ENCODE peak calls at places on chromosome 16, in ten cellular contexts. U, Z, Q, C, H, W, O, K, E and M are unnamed samples.

GRCh38 chr16:5058476-5058875 is 7.3 kb downstream of the C16orf89 start:
- DNase-seq in U (no peak), Z (no peak), Q (no peak), C (no peak), H (no peak), W (no peak), O (no peak), K (peak), E (no peak), M (peak)

GRCh38 chr16:56667581-56668571 is at the start of gene MT1G:
- DNase-seq in U (no peak), Z (no peak), Q (no peak), C (no peak), H (no peak), W (no peak), O (no peak), K (no peak), E (no peak), M (no peak)

GRCh38 chr16:69848635-69849545 is 86.8 kb downstream of the WWP2 start:
- DNase-seq in U (peak), Z (no peak), Q (peak), C (peak), H (peak), W (peak), O (no peak), K (peak), E (peak), M (no peak)

GRCh38 chr16:67391424-67392300 is 1.6 kb downstream of the TPPP3 start:
- DNase-seq in U (no peak), Z (no peak), Q (no peak), C (no peak), H (no peak), W (no peak), O (peak), K (no peak), E (no peak), M (no peak)

GRCh38 chr16:12558641-12559040 is 245.0 kb downstream of the CPPED1 start:
- DNase-seq in U (no peak), Z (no peak), Q (no peak), C (no peak), H (no peak), W (no peak), O (no peak), K (no peak), E (no peak), M (no peak)

GRCh38 chr16:26983426-26983825 is 83.3 kb upstream of the C16orf82 start:
- DNase-seq in U (no peak), Z (no peak), Q (no peak), C (no peak), H (no peak), W (no peak), O (no peak), K (peak), E (no peak), M (no peak)

GRCh38 chr16:80167657-80168056 is 373.1 kb upstream of the DYNLRB2 start:
- DNase-seq in U (no peak), Z (no peak), Q (no peak), C (no peak), H (peak), W (no peak), O (no peak), K (no peak), E (peak), M (no peak)

GRCh38 chr16:23807028-23807427 is 28.8 kb upstream of the PRKCB start:
- DNase-seq in U (no peak), Z (peak), Q (no peak), C (no peak), H (no peak), W (no peak), O (no peak), K (no peak), E (no peak), M (peak)

GRCh38 chr16:46757339-46758050 is 9.4 kb upstream of the MYLK3 start:
- DNase-seq in U (no peak), Z (no peak), Q (no peak), C (no peak), H (no peak), W (no peak), O (no peak), K (no peak), E (peak), M (no peak)

GRCh38 chr16:11857161-11857560 is 5.8 kb upstream of the RSL1D1 start:
- DNase-seq in U (no peak), Z (no peak), Q (no peak), C (no peak), H (no peak), W (no peak), O (no peak), K (peak), E (peak), M (no peak)

GRCh38 chr16:69404275-69404805 is 18.5 kb upstream of the TERF2 start:
- DNase-seq in U (no peak), Z (no peak), Q (peak), C (peak), H (no peak), W (peak), O (no peak), K (peak), E (peak), M (no peak)

GRCh38 chr16:4664538-4665418 is 28.6 kb upstream of the NUDT16L1 start:
- DNase-seq in U (peak), Z (no peak), Q (no peak), C (no peak), H (no peak), W (no peak), O (peak), K (no peak), E (peak), M (peak)

GRCh38 chr16:17258848-17259713 is 211.7 kb downstream of the XYLT1 start:
- DNase-seq in U (no peak), Z (no peak), Q (no peak), C (no peak), H (no peak), W (no peak), O (peak), K (no peak), E (no peak), M (peak)

GRCh38 chr16:14682121-14682520 is 12.0 kb downstream of the PLA2G10 start:
- DNase-seq in U (no peak), Z (no peak), Q (no peak), C (no peak), H (no peak), W (no peak), O (no peak), K (no peak), E (no peak), M (no peak)

GRCh38 chr16:72985148-72985882 is 62.6 kb downstream of the ZFHX3 start:
- DNase-seq in U (peak), Z (no peak), Q (no peak), C (peak), H (no peak), W (no peak), O (no peak), K (peak), E (peak), M (no peak)

GRCh38 chr16:58755989-58756649 is 22.0 kb upstream of the GOT2 start:
- DNase-seq in U (peak), Z (peak), Q (peak), C (no peak), H (peak), W (peak), O (peak), K (peak), E (peak), M (peak)

GRCh38 chr16:81523387-81524115 is 78.9 kb downstream of the CMIP start:
- DNase-seq in U (no peak), Z (no peak), Q (no peak), C (no peak), H (no peak), W (peak), O (no peak), K (peak), E (peak), M (no peak)

GRCh38 chr16:69881141-69881540 is 70.0 kb upstream of the CLEC18A start:
- DNase-seq in U (no peak), Z (no peak), Q (no peak), C (no peak), H (no peak), W (no peak), O (no peak), K (no peak), E (no peak), M (no peak)

GRCh38 chr16:4976079-4976478 is 17.9 kb downstream of the SEC14L5 start:
- DNase-seq in U (no peak), Z (no peak), Q (no peak), C (no peak), H (no peak), W (no peak), O (peak), K (no peak), E (no peak), M (no peak)

GRCh38 chr16:79598341-79599181 is 2.0 kb downstream of the MAF start:
- DNase-seq in U (peak), Z (peak), Q (no peak), C (no peak), H (no peak), W (peak), O (peak), K (peak), E (peak), M (peak)

GRCh38 chr16:30163538-30163937 is 19.9 kb upstream of the CORO1A start:
- DNase-seq in U (no peak), Z (no peak), Q (no peak), C (no peak), H (no peak), W (no peak), O (no peak), K (no peak), E (no peak), M (no peak)

GRCh38 chr16:27890866-27891265 is 172.6 kb downstream of the GSG1L start:
- DNase-seq in U (no peak), Z (no peak), Q (no peak), C (no peak), H (no peak), W (no peak), O (no peak), K (no peak), E (no peak), M (no peak)

GRCh38 chr16:14132696-14133048 is 61.6 kb downstream of the MRTFB start:
- DNase-seq in U (no peak), Z (no peak), Q (no peak), C (no peak), H (no peak), W (no peak), O (peak), K (no peak), E (no peak), M (no peak)

GRCh38 chr16:67873435-67874146 is 739 bp downstream of the EDC4 start:
- DNase-seq in U (no peak), Z (no peak), Q (no peak), C (no peak), H (no peak), W (no peak), O (no peak), K (no peak), E (no peak), M (no peak)

GRCh38 chr16:29738514-29738913 is 7.3 kb downstream of the C16orf54 start:
- DNase-seq in U (no peak), Z (no peak), Q (no peak), C (no peak), H (no peak), W (no peak), O (peak), K (no peak), E (no peak), M (no peak)

GRCh38 chr16:85479972-85480726 is 133.0 kb upstream of the GSE1 start:
- DNase-seq in U (no peak), Z (peak), Q (no peak), C (no peak), H (no peak), W (no peak), O (peak), K (no peak), E (no peak), M (no peak)
- TF ChIP-seq CTCF in U (no peak), Z (no peak), Q (peak), C (peak), H (peak), W (peak), O (peak), K (no peak), E (no peak), M (peak)

GRCh38 chr16:48538746-48539484 is 71.1 kb downstream of the N4BP1 start:
- DNase-seq in U (no peak), Z (no peak), Q (no peak), C (no peak), H (no peak), W (no peak), O (peak), K (no peak), E (no peak), M (no peak)
- TF ChIP-seq CTCF in U (no peak), Z (no peak), Q (peak), C (peak), H (peak), W (peak), O (no peak), K (peak), E (no peak), M (peak)

GRCh38 chr16:90077240-90077756 is at the start of gene PRDM7:
- DNase-seq in U (peak), Z (peak), Q (peak), C (peak), H (peak), W (peak), O (peak), K (peak), E (peak), M (peak)
- TF ChIP-seq CTCF in U (no peak), Z (no peak), Q (no peak), C (no peak), H (no peak), W (no peak), O (no peak), K (no peak), E (no peak), M (no peak)

GRCh38 chr16:85752511-85753420 is 1.9 kb upstream of the C16orf74 start:
- DNase-seq in U (no peak), Z (peak), Q (no peak), C (no peak), H (no peak), W (no peak), O (no peak), K (peak), E (peak), M (no peak)
- TF ChIP-seq CTCF in U (no peak), Z (no peak), Q (no peak), C (peak), H (peak), W (peak), O (no peak), K (peak), E (no peak), M (no peak)

GRCh38 chr16:3182608-3183444 is 5.2 kb upstream of the OR1F1 start:
- DNase-seq in U (no peak), Z (no peak), Q (no peak), C (no peak), H (no peak), W (no peak), O (peak), K (peak), E (peak), M (no peak)
- TF ChIP-seq CTCF in U (no peak), Z (no peak), Q (peak), C (peak), H (no peak), W (peak), O (no peak), K (peak), E (no peak), M (peak)

GRCh38 chr16:64088838-64089237 is 1033.0 kb downstream of the CDH11 start:
- DNase-seq in U (no peak), Z (no peak), Q (no peak), C (no peak), H (no peak), W (no peak), O (no peak), K (no peak), E (no peak), M (no peak)

GRCh38 chr16:64092284-64092683 is 1029.6 kb downstream of the CDH11 start:
- DNase-seq in U (no peak), Z (no peak), Q (peak), C (peak), H (peak), W (peak), O (no peak), K (peak), E (peak), M (no peak)

GRCh38 chr16:64090327-64090726 is 1031.5 kb downstream of the CDH11 start:
- DNase-seq in U (no peak), Z (no peak), Q (no peak), C (no peak), H (no peak), W (no peak), O (no peak), K (no peak), E (no peak), M (no peak)

GRCh38 chr16:64085291-64085690 is 1036.6 kb downstream of the CDH11 start:
- DNase-seq in U (no peak), Z (no peak), Q (no peak), C (no peak), H (no peak), W (no peak), O (no peak), K (no peak), E (no peak), M (no peak)

GRCh38 chr16:64089697-64090096 is 1032.2 kb downstream of the CDH11 start:
- DNase-seq in U (peak), Z (no peak), Q (no peak), C (no peak), H (no peak), W (no peak), O (no peak), K (peak), E (peak), M (no peak)
- TF ChIP-seq CTCF in U (peak), Z (no peak), Q (peak), C (peak), H (peak), W (peak), O (no peak), K (peak), E (peak), M (no peak)